ENCODE peak calls at places on chromosome 19, in four cellular contexts. T is stomach, Z is transverse colon, F is H1. R is an unnamed sample.

GRCh38 chr19:29596885-29597525 is 9.1 kb upstream of the POP4 start:
- DNase-seq in F (no peak), T (no peak), Z (no peak), R (no peak)

GRCh38 chr19:39936020-39936419 is 1.6 kb upstream of the FCGBP start:
- DNase-seq in F (no peak), T (peak; percentile 34), Z (peak; percentile 40), R (no peak)

GRCh38 chr19:2167896-2168618 is 4.3 kb downstream of the DOT1L start:
- DNase-seq in F (no peak), Z (peak; percentile 63), T (peak; percentile 40), R (peak; percentile 63)

GRCh38 chr19:40611096-40611495 is 9.9 kb downstream of the LTBP4 start:
- DNase-seq in Z (peak; percentile 64), F (no peak), T (peak; percentile 52), R (no peak)

GRCh38 chr19:51600940-51601575 is 29.1 kb downstream of the SIGLEC5 start:
- DNase-seq in F (no peak), Z (peak; percentile 35), T (no peak), R (peak; percentile 19)

GRCh38 chr19:56566904-56567273 is 379 bp upstream of the ZNF470 start:
- DNase-seq in Z (peak; percentile 47), F (no peak), T (peak; percentile 46), R (peak; percentile 35)

GRCh38 chr19:39133431-39134270 is 8.1 kb downstream of the PAK4 start:
- DNase-seq in Z (peak; percentile 52), T (peak; percentile 56), F (no peak), R (no peak)

GRCh38 chr19:3837922-3838321 is 30.9 kb downstream of the ZFR2 start:
- DNase-seq in F (no peak), T (no peak), Z (no peak), R (no peak)

GRCh38 chr19:47241919-47242644 is 11.1 kb upstream of the BBC3 start:
- DNase-seq in Z (no peak), F (no peak), T (no peak), R (no peak)

GRCh38 chr19:15475611-15476010 is 3.7 kb downstream of the PGLYRP2 start:
- DNase-seq in Z (no peak), T (no peak), F (no peak), R (no peak)

GRCh38 chr19:40691421-40692211 is 1.2 kb upstream of the NUMBL start:
- DNase-seq in F (peak; percentile 59), T (no peak), Z (no peak), R (no peak)

GRCh38 chr19:48354332-48354992 is 9.3 kb downstream of the TMEM143 start:
- DNase-seq in T (no peak), Z (no peak), F (no peak), R (no peak)

GRCh38 chr19:4042731-4043082 is 24.0 kb downstream of the ZBTB7A start:
- DNase-seq in F (no peak), T (peak; percentile 89), Z (peak; percentile 65), R (no peak)

GRCh38 chr19:18233224-18233825 is 7.1 kb upstream of the PDE4C start:
- DNase-seq in Z (peak; percentile 38), T (peak; percentile 45), F (peak; percentile 95), R (peak; percentile 50)

GRCh38 chr19:46988614-46989230 is 30.9 kb upstream of the NPAS1 start:
- DNase-seq in Z (no peak), T (no peak), F (no peak), R (no peak)

GRCh38 chr19:41918653-41919244 is 9.5 kb downstream of the ERFL start:
- DNase-seq in T (no peak), Z (no peak), F (no peak), R (no peak)

GRCh38 chr19:2607712-2608601 is 94.5 kb downstream of the GNG7 start:
- DNase-seq in T (no peak), F (no peak), Z (peak; percentile 53), R (no peak)

GRCh38 chr19:53824134-53824611 is at the start of gene NLRP12:
- DNase-seq in Z (no peak), F (no peak), T (no peak), R (peak; percentile 96)

GRCh38 chr19:38838208-38838985 is 6.8 kb upstream of the ECH1 start:
- DNase-seq in Z (no peak), F (no peak), T (peak; percentile 67), R (no peak)

GRCh38 chr19:54418030-54418929 is 3.0 kb downstream of the TTYH1 start:
- DNase-seq in T (no peak), Z (no peak), F (peak; percentile 50), R (peak; percentile 74)

GRCh38 chr19:47781590-47782318 is 3.3 kb downstream of the SELENOW start:
- DNase-seq in F (no peak), T (peak; percentile 35), Z (no peak), R (no peak)

GRCh38 chr19:46755077-46755852 is 9.0 kb upstream of the STRN4 start:
- DNase-seq in F (no peak), Z (no peak), T (no peak), R (peak; percentile 23)

GRCh38 chr19:10835089-10835753 is 791 bp downstream of the TMED1 start:
- DNase-seq in Z (no peak), F (no peak), T (peak; percentile 100), R (no peak)

GRCh38 chr19:11587302-11587972 is 9.8 kb upstream of the ZNF627 start:
- DNase-seq in Z (peak; percentile 81), T (peak; percentile 82), F (peak; percentile 97), R (peak; percentile 78)

GRCh38 chr19:48868196-48868886 is at the start of gene PLEKHA4:
- DNase-seq in T (peak; percentile 54), F (peak; percentile 58), Z (peak; percentile 49), R (no peak)

GRCh38 chr19:2385053-2385721 is 25.1 kb downstream of the TMPRSS9 start:
- DNase-seq in F (peak; percentile 82), Z (peak; percentile 51), T (no peak), R (peak; percentile 45)

GRCh38 chr19:31297991-31298390 is 51.2 kb downstream of the TSHZ3 start:
- DNase-seq in T (no peak), F (no peak), Z (no peak), R (no peak)

DNA sequence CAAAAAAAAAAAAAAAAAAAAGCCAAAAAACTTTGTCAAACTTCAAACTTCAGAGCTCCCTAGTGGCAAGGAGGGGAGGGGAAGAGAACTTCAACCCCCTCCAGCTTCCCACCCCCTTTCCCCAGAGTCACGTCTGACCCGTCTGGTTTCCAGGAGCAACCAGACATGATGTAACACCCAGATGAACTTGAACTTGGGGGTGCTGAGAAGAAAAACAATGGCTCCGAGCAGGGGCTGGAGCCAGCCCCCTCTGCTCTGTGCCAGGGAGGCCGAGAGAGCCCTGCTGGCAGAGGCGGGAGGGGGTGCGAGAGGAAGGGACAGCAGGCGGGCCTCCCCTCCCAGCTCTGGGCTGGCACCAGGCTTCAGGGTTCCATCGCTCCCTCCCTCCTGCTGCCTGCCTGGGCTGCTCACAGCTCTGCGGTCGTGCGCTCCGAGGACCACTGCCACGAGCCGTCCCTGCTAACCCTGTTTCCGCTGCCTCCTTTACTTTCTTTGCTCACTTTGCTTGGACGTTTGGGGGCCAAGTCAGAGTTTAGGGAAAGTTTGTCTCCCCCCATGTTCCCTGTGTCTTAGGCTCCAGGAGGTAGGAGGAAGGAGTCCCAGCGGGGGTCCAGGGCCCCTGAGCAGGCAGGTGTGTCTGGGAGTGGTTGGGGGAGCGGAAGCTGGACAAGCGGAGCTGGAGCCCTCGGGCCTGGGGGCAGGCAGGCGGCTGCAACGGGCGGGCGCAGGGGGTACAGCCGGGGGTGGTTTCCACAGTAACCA is 11.1 kb downstream of the LYL1 start:
- DNase-seq in T (no peak), Z (no peak), F (peak; percentile 65), R (no peak)
- TF ChIP-seq POLR2AphosphoS5 in T (no peak), Z (no peak), F (no peak), R (no peak)

GRCh38 chr19:9620842-9621155 is 233 bp downstream of the ZNF561 start:
- DNase-seq in T (no peak), Z (no peak), F (no peak), R (no peak)

GRCh38 chr19:9621156-9622037 is at the start of gene ZNF561:
- DNase-seq in Z (peak; percentile 90), T (peak; percentile 84), F (peak; percentile 88), R (peak; percentile 75)

DNA sequence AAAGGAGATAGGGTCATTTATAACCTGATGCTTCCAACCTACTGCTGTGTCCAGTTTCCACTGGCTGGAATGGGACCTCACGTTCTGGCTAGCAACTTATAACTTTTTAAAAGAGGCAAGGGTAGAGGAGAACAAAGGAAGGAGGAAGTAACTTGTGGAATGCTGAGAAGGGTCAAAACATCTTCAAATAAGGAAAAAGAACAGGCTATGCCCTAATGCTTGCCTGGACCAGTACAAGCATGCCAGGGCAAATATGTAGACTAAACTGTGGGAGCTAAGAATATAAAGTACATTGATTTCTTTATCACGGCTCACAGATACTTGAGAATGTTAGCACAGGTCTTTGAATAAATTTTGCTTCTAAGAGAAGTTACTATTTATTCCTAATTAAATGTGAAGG is 1.5 kb upstream of the ZNF561 start:
- DNase-seq in F (no peak), T (no peak), Z (no peak), R (no peak)
- TF ChIP-seq POLR2AphosphoS5 in F (peak; percentile 52), T (no peak), Z (no peak), R (no peak)

GRCh38 chr19:20167020-20167644 is at the start of gene ZNF486:
- DNase-seq in F (peak; percentile 95), Z (peak; percentile 95), T (peak; percentile 97), R (peak; percentile 80)
- TF ChIP-seq POLR2AphosphoS5 in F (peak; percentile 92), Z (peak; percentile 76), T (peak; percentile 56), R (no peak)

DNA sequence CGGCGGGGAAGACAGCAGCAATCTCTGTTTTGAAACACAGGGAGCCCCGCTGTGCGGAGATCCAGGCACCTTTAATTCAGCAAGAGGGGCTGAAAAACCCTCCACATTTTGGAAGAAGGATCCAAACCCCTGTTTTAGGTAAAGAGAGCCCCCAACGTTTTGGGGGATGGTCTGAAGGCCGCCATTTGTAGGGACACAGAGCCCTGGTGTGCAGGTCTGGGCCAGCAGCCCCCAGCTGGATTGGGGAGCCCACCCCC is 3.5 kb upstream of the HOOK2 start:
- DNase-seq in F (no peak), Z (no peak), T (no peak), R (no peak)
- TF ChIP-seq POLR2AphosphoS5 in F (no peak), Z (no peak), T (no peak), R (no peak)

DNA sequence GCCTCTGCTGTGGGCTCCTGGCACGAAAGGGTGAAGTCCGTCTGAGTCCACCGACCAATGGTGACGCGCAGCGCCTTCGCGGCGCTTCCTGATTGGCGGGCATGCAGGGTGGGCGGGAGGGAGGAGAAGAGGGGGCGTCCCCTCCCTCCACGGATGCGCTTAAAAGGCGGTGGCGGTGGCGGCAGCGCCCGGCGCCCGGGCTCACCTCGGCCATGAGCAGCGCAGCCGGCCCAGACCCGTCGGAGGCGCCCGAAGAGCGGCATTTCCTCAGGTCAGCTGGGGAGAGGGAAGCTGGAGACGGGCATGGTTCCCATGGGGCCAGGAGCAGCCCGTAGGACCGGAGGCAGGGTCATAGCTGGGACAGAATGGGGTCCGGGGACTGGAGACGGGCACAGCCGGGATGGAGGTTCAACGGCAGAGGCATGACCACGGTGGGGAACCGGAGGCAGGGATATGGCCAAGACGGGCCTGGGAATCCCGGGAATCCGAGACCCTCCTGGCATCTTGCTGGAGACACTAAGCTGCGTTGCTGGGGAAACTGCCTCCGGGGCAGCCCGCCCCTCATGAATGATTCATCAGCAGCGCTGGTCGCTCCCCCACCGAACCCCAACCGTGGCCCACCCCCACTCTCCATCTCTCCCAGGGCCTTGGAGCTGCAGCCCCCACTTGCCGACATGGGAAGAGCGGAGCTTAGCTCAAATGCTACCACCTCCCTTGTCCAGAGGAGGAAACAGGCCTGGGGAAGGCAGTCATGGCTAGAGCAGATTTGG is at the start of gene YJEFN3:
- DNase-seq in F (no peak), Z (no peak), T (no peak), R (no peak)
- TF ChIP-seq POLR2AphosphoS5 in F (no peak), Z (no peak), T (no peak), R (no peak)